ENCODE peak calls at places on chromosome 19, in five cellular contexts. O is tibial nerve, G is lung, T is PC-3, U is astrocyte. Y is an unnamed sample. For H3K4me1, the result is how much of the 10 kb centered on the place peaks cover.

GRCh38 chr19:13763300-13763699 is 1.0 kb upstream of the MRI1 start:
- DNase-seq in O (no peak), G (no peak), T (no peak), U (no peak), Y (no peak)

GRCh38 chr19:13117772-13118423 is at the start of gene NACC1:
- DNase-seq in O (peak), G (peak), T (peak), U (peak), Y (peak)

GRCh38 chr19:1236566-1236965 is 1.2 kb downstream of the CBARP start:
- DNase-seq in O (no peak), G (no peak), T (no peak), U (no peak), Y (no peak)

GRCh38 chr19:19356500-19356899 is 35.9 kb downstream of the MAU2 start:
- DNase-seq in O (no peak), G (no peak), T (no peak), U (no peak), Y (no peak)

GRCh38 chr19:5822181-5822844 is 17.2 kb downstream of the FUT6 start:
- DNase-seq in O (no peak), G (no peak), T (no peak), U (no peak), Y (no peak)

GRCh38 chr19:58353717-58354477 is 605 bp upstream of the A1BG start:
- DNase-seq in O (no peak), G (no peak), T (no peak), U (no peak), Y (no peak)

GRCh38 chr19:57587529-57587928 is 3.6 kb downstream of the ZIK1 start:
- DNase-seq in O (no peak), G (no peak), T (peak), U (peak), Y (no peak)

GRCh38 chr19:40617961-40618360 is 16.8 kb downstream of the LTBP4 start:
- DNase-seq in O (no peak), G (no peak), T (no peak), U (no peak), Y (no peak)

GRCh38 chr19:277581-278165 is 13.5 kb downstream of the PLPP2 start:
- DNase-seq in O (no peak), G (no peak), T (no peak), U (peak), Y (no peak)

GRCh38 chr19:7196721-7197168 is 97.5 kb downstream of the INSR start:
- DNase-seq in O (peak), G (no peak), T (no peak), U (no peak), Y (peak)

GRCh38 chr19:35495107-35496064 is 5.1 kb upstream of the KRTDAP start:
- DNase-seq in O (no peak), G (peak), T (peak), U (peak), Y (no peak)

GRCh38 chr19:1466018-1466460 is 13.0 kb downstream of the C19orf25 start:
- DNase-seq in O (no peak), G (no peak), T (no peak), U (no peak), Y (no peak)

GRCh38 chr19:31413353-31413752 is 64.1 kb upstream of the TSHZ3 start:
- DNase-seq in O (no peak), G (no peak), T (no peak), U (no peak), Y (no peak)

GRCh38 chr19:51977346-51977745 is 9.3 kb downstream of the ZNF350 start:
- DNase-seq in O (no peak), G (no peak), T (no peak), U (no peak), Y (no peak)

GRCh38 chr19:55437410-55437809 is 5.7 kb downstream of the SHISA7 start:
- DNase-seq in O (no peak), G (peak), T (peak), U (peak), Y (no peak)

GRCh38 chr19:4053423-4054324 is 13.0 kb downstream of the ZBTB7A start:
- DNase-seq in O (no peak), G (no peak), T (no peak), U (no peak), Y (peak)

GRCh38 chr19:46944918-46945628 is 74.6 kb upstream of the NPAS1 start:
- DNase-seq in O (peak), G (peak), T (no peak), U (peak), Y (no peak)

GRCh38 chr19:18506101-18506534 is 15.8 kb downstream of the ELL start:
- DNase-seq in O (no peak), G (no peak), T (no peak), U (no peak), Y (no peak)

GRCh38 chr19:10418281-10419199 is 1.8 kb upstream of the PDE4A start:
- DNase-seq in O (no peak), G (no peak), T (no peak), U (no peak), Y (no peak)

GRCh38 chr19:18388328-18389094 is 2.6 kb downstream of the GDF15 start:
- DNase-seq in O (peak), G (peak), T (peak), U (no peak), Y (peak)

GRCh38 chr19:19381007-19381926 is 24.2 kb upstream of the GATAD2A start:
- DNase-seq in O (no peak), G (no peak), T (peak), U (no peak), Y (no peak)

GRCh38 chr19:2250765-2251576 is 1.8 kb downstream of the AMH start:
- DNase-seq in O (no peak), G (no peak), T (no peak), U (no peak), Y (no peak)

GRCh38 chr19:32404939-32405430 is 585 bp upstream of the DPY19L3 start:
- DNase-seq in O (peak), G (peak), T (peak), U (peak), Y (no peak)

GRCh38 chr19:2561895-2562294 is 86.0 kb downstream of the GADD45B start:
- DNase-seq in O (no peak), G (no peak), T (no peak), U (no peak), Y (no peak)

GRCh38 chr19:2332341-2333026 is 4.0 kb downstream of the SPPL2B start:
- DNase-seq in O (no peak), G (no peak), T (no peak), U (no peak), Y (no peak)

GRCh38 chr19:13670846-13671245 is 93.5 kb upstream of the MRI1 start:
- DNase-seq in O (no peak), G (no peak), T (no peak), U (no peak), Y (no peak)

GRCh38 chr19:2252481-2253105 is 3.5 kb downstream of the AMH start:
- DNase-seq in O (no peak), G (no peak), T (no peak), U (no peak), Y (no peak)

GRCh38 chr19:50640368-50640767 is 687 bp upstream of the SYT3 start:
- DNase-seq in O (no peak), G (no peak), T (no peak), U (no peak), Y (no peak)
- H3K4me1 ChIP-seq in O (under half), G (under half), T (under half), U (under half), Y (under half)

GRCh38 chr19:17110599-17110966 is 35.0 kb downstream of the MYO9B start:
- DNase-seq in O (no peak), G (no peak), T (no peak), U (no peak), Y (no peak)
- TF ChIP-seq CTCF in O (no peak), G (no peak), T (no peak), U (no peak), Y (no peak)

DNA sequence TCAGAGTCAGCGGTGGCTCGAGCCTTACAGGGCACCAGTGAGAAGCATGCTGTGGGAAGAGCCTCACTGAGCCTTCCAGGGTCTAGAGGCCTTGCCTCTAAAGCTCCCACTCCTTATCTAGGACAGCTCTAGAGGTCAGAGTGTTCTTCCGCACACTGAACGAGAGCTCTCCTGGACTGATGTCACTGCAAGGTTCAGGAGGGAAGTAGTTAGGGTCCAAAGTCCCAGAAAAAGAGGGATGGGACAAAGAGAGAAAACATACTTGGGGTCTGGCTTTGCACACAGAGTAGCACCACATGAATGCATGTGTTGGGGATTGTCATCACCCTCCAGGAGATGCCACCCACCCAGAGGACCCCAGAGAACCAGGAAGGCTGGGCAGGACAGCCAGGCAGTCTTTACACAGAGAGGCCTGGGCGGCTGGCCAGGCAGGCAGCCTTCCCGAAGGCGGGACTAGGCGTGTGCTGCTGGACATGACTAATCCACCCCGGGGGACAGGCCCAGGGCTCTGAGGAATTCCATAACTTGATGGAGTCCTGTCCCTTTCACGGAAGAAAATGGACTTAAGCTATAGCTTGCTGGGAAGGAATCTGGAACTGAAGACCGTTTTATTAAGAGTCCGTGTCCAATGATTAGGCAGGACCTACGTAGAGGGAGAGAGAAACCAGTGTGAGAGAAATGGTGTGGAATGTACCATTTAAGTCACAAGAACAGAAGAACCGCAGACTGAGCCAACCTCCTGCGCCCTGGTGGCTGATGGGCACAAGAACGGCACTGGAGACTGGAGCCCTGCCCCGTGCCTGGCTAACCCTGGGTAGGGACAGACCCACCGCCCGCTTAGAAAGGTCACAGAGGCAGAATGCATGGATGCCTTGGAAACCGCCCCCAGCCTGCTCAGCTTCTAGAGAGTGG is 16.7 kb upstream of the EPHX3 start:
- DNase-seq in O (peak), G (peak), T (peak), U (peak), Y (peak)
- H3K27ac ChIP-seq in O (peak), G (peak), T (peak), U (peak), Y (peak)

GRCh38 chr19:45769054-45769782 is at the start of gene SIX5:
- DNase-seq in O (peak), G (peak), T (peak), U (peak), Y (peak)

GRCh38 chr19:45768644-45769053 is 403 bp downstream of the SIX5 start:
- DNase-seq in O (no peak), G (no peak), T (no peak), U (no peak), Y (no peak)

GRCh38 chr19:45769821-45770191 is 754 bp upstream of the SIX5 start:
- DNase-seq in O (no peak), G (no peak), T (no peak), U (no peak), Y (peak)

GRCh38 chr19:45771331-45771933 is 2.4 kb upstream of the SIX5 start:
- DNase-seq in O (no peak), G (no peak), T (no peak), U (no peak), Y (no peak)

DNA sequence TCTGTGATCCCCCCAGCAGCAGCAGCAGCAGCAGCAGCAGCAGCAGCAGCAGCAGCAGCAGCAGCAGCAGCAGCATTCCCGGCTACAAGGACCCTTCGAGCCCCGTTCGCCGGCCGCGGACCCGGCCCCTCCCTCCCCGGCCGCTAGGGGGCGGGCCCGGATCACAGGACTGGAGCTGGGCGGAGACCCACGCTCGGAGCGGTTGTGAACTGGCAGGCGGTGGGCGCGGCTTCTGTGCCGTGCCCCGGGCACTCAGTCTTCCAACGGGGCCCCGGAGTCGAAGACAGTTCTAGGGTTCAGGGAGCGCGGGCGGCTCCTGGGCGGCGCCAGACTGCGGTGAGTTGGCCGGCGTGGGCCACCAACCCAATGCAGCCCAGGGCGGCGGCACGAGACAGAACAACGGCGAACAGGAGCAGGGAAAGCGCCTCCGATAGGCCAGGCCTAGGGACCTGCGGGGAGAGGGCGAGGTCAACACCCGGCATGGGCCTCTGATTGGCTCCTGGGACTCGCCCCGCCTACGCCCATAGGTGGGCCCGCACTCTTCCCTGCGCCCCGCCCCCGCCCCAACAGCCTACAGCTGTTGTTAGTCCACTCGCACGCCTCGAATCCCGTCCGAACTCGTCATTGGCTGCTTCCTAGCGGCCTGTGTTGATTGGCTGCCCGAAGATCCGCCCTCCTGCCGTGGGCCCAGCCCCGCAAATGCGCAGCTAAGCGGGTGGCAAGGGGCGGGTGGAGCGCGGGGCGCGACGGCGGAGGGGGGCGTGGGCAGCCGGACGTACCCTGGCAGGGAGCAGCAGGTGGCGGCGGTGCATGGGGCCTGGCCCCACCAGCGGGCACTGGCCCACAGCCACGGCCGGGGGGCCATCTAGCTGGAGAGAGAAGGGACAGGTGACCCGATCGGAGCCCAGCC is 1.4 kb upstream of the SIX5 start:
- DNase-seq in O (peak), G (peak), T (peak), U (peak), Y (peak)
- H3K4me1 ChIP-seq in O (under half), G (under half), T (under half), U (under half), Y (under half)

GRCh38 chr19:15841875-15842569 is 26.6 kb upstream of the OR10H1 start:
- DNase-seq in O (no peak), G (no peak), T (no peak), U (no peak), Y (peak)
- TF ChIP-seq CTCF in O (no peak), G (no peak), T (peak), U (no peak), Y (no peak)

GRCh38 chr19:49362048-49362925 is at the start of gene TEAD2:
- DNase-seq in O (peak), G (peak), T (peak), U (peak), Y (peak)
- H3K27ac ChIP-seq in O (peak), G (peak), T (peak), U (peak), Y (peak)

DNA sequence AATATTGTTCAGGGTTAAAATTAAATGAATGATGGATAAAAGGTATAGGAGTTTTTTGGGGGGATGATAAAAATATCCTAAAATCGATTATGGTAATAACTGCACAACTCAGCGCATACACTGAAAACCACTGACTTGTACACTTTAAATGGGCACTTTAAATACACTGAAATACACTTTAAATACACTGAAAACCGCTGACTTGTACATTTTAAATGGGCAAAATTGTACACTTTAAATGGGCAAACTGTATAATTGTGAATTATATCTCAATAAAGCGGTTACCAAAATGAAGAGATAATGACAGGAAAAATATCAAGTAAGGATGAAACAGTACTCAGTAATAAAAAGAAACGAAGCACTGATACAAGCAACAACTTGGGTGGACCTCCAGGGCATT is 1.5 kb downstream of the LIG1 start:
- DNase-seq in O (no peak), G (no peak), T (no peak), U (no peak), Y (no peak)
- H3K4me1 ChIP-seq in O (under half), G (under half), T (under half), U (under half), Y (under half)

DNA sequence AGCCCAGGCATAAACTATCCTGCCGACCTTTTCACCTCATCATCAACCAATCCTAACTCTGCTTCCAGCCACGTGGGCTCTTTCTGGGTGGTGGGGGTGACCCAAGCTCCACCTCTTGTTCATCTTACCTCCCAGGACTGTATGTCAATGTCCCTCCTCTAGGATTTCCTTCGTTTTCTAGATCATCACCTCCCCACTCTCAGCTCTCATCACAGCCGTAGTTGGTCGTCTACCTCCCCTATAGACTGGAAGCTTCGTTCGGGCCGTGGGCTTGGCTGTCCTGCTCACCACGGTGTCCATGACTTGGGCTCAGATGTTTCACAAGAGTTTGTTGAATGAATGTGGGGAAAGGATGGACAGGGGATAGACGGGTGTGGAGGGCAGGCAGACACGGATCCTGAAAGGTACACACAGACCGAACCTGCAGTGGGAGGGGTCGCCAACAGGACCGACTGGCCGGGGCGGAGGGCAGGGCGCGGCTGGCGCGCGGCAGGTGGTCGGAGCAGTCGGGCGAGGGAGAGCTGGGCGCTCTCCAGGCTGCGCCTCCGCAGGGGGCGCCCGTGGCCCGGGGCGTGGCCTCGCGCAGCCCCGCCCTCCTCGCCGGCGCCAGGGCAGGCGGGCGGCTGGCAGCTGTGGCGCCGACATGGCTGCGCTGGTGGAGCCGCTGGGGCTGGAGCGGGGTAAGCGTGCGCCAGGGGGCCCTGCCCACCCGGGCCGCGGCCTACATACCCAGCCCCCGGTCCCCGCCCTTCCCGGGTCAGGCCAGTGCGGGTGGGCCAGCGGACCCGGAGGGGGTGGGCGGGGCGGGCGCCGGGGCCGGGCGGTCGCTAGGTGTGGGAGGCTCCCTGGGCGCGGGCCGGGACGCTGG is at the start of gene LIN7B:
- DNase-seq in O (no peak), G (no peak), T (peak), U (peak), Y (no peak)
- TF ChIP-seq CTCF in O (peak), G (peak), T (peak), U (no peak), Y (peak)

GRCh38 chr19:34088292-34088691 is 84.0 kb upstream of the LSM14A start:
- DNase-seq in O (no peak), G (no peak), T (peak), U (no peak), Y (no peak)

GRCh38 chr19:34082289-34083077 is 89.8 kb upstream of the LSM14A start:
- DNase-seq in O (no peak), G (no peak), T (no peak), U (no peak), Y (no peak)

GRCh38 chr19:34089566-34089965 is 82.7 kb upstream of the LSM14A start:
- DNase-seq in O (no peak), G (no peak), T (no peak), U (no peak), Y (no peak)

GRCh38 chr19:34085336-34085735 is 87.0 kb upstream of the LSM14A start:
- DNase-seq in O (no peak), G (no peak), T (no peak), U (no peak), Y (no peak)

GRCh38 chr19:34084396-34085145 is 87.7 kb upstream of the LSM14A start:
- DNase-seq in O (no peak), G (no peak), T (no peak), U (no peak), Y (no peak)
- H3K27ac ChIP-seq in O (no peak), G (no peak), T (no peak), U (no peak), Y (no peak)